ENCODE peak calls at places on chromosome 1, in four cellular contexts. One of them, this sample, is unnamed.

GRCh38 chr1:79683420-79683819 is 676.9 kb upstream of the ADGRL4 start:
- DNase-seq in stimulated activated CD8-positive, alpha-beta memory T cell treated with anti-CD3 and anti-CD28 coated beads, Interleukin-12 subunit alpha, Interleukin-12 subunit beta, amount 100 ng/mL, for 1 hour: no peak
- DNase-seq in C1 segment of cervical spinal cord: no peak
- DNase-seq in heart right ventricle: no peak
- DNase-seq in this sample: no peak

GRCh38 chr1:39288735-39289465 is 84.4 kb downstream of the MACF1 start:
- DNase-seq in heart right ventricle: no peak
- DNase-seq in C1 segment of cervical spinal cord: no peak
- DNase-seq in stimulated activated CD8-positive, alpha-beta memory T cell treated with anti-CD3 and anti-CD28 coated beads, Interleukin-12 subunit alpha, Interleukin-12 subunit beta, amount 100 ng/mL, for 1 hour: no peak
- DNase-seq in this sample: no peak

GRCh38 chr1:216502528-216503162 is 79.4 kb upstream of the USH2A start:
- DNase-seq in heart right ventricle: no peak
- DNase-seq in stimulated activated CD8-positive, alpha-beta memory T cell treated with anti-CD3 and anti-CD28 coated beads, Interleukin-12 subunit alpha, Interleukin-12 subunit beta, amount 100 ng/mL, for 1 hour: no peak
- DNase-seq in C1 segment of cervical spinal cord: no peak
- DNase-seq in this sample: no peak

GRCh38 chr1:27353166-27353565 is 11.3 kb downstream of the SYTL1 start:
- DNase-seq in stimulated activated CD8-positive, alpha-beta memory T cell treated with anti-CD3 and anti-CD28 coated beads, Interleukin-12 subunit alpha, Interleukin-12 subunit beta, amount 100 ng/mL, for 1 hour: no peak
- DNase-seq in heart right ventricle: no peak
- DNase-seq in C1 segment of cervical spinal cord: no peak
- DNase-seq in this sample: no peak

GRCh38 chr1:150273310-150273709 is 720 bp downstream of the C1orf54 start:
- DNase-seq in C1 segment of cervical spinal cord: no peak
- DNase-seq in heart right ventricle: no peak
- DNase-seq in stimulated activated CD8-positive, alpha-beta memory T cell treated with anti-CD3 and anti-CD28 coated beads, Interleukin-12 subunit alpha, Interleukin-12 subunit beta, amount 100 ng/mL, for 1 hour: no peak
- DNase-seq in this sample: no peak

GRCh38 chr1:197913495-197914276 is 3.5 kb upstream of the LHX9 start:
- DNase-seq in C1 segment of cervical spinal cord: no peak
- DNase-seq in stimulated activated CD8-positive, alpha-beta memory T cell treated with anti-CD3 and anti-CD28 coated beads, Interleukin-12 subunit alpha, Interleukin-12 subunit beta, amount 100 ng/mL, for 1 hour: no peak
- DNase-seq in heart right ventricle: no peak
- DNase-seq in this sample: no peak

GRCh38 chr1:14282583-14283186 is 315.8 kb upstream of the KAZN start:
- DNase-seq in C1 segment of cervical spinal cord: no peak
- DNase-seq in heart right ventricle: no peak
- DNase-seq in stimulated activated CD8-positive, alpha-beta memory T cell treated with anti-CD3 and anti-CD28 coated beads, Interleukin-12 subunit alpha, Interleukin-12 subunit beta, amount 100 ng/mL, for 1 hour: no peak
- DNase-seq in this sample: no peak

GRCh38 chr1:248828845-248829244 is 3.1 kb upstream of the SH3BP5L start:
- DNase-seq in heart right ventricle: no peak
- DNase-seq in C1 segment of cervical spinal cord: no peak
- DNase-seq in stimulated activated CD8-positive, alpha-beta memory T cell treated with anti-CD3 and anti-CD28 coated beads, Interleukin-12 subunit alpha, Interleukin-12 subunit beta, amount 100 ng/mL, for 1 hour: no peak
- DNase-seq in this sample: no peak

GRCh38 chr1:17427696-17428660 is 11.5 kb downstream of the RCC2 start:
- DNase-seq in heart right ventricle: peak; percentile 29
- DNase-seq in C1 segment of cervical spinal cord: no peak
- DNase-seq in stimulated activated CD8-positive, alpha-beta memory T cell treated with anti-CD3 and anti-CD28 coated beads, Interleukin-12 subunit alpha, Interleukin-12 subunit beta, amount 100 ng/mL, for 1 hour: no peak
- DNase-seq in this sample: no peak

GRCh38 chr1:7672864-7673263 is 98.2 kb upstream of the VAMP3 start:
- DNase-seq in heart right ventricle: no peak
- DNase-seq in stimulated activated CD8-positive, alpha-beta memory T cell treated with anti-CD3 and anti-CD28 coated beads, Interleukin-12 subunit alpha, Interleukin-12 subunit beta, amount 100 ng/mL, for 1 hour: no peak
- DNase-seq in C1 segment of cervical spinal cord: no peak
- DNase-seq in this sample: no peak

GRCh38 chr1:39082140-39082799 is 56.1 kb downstream of the NDUFS5 start:
- DNase-seq in heart right ventricle: no peak
- DNase-seq in stimulated activated CD8-positive, alpha-beta memory T cell treated with anti-CD3 and anti-CD28 coated beads, Interleukin-12 subunit alpha, Interleukin-12 subunit beta, amount 100 ng/mL, for 1 hour: no peak
- DNase-seq in C1 segment of cervical spinal cord: no peak
- DNase-seq in this sample: no peak

GRCh38 chr1:42925132-42925769 is 33.4 kb downstream of the SLC2A1 start:
- DNase-seq in heart right ventricle: no peak
- DNase-seq in C1 segment of cervical spinal cord: no peak
- DNase-seq in stimulated activated CD8-positive, alpha-beta memory T cell treated with anti-CD3 and anti-CD28 coated beads, Interleukin-12 subunit alpha, Interleukin-12 subunit beta, amount 100 ng/mL, for 1 hour: no peak
- DNase-seq in this sample: no peak

GRCh38 chr1:77415585-77415984 is 133.8 kb downstream of the AK5 start:
- DNase-seq in stimulated activated CD8-positive, alpha-beta memory T cell treated with anti-CD3 and anti-CD28 coated beads, Interleukin-12 subunit alpha, Interleukin-12 subunit beta, amount 100 ng/mL, for 1 hour: no peak
- DNase-seq in C1 segment of cervical spinal cord: no peak
- DNase-seq in heart right ventricle: no peak
- DNase-seq in this sample: no peak

GRCh38 chr1:39398278-39399010 is 93.0 kb upstream of the BMP8A start:
- DNase-seq in C1 segment of cervical spinal cord: no peak
- DNase-seq in heart right ventricle: no peak
- DNase-seq in stimulated activated CD8-positive, alpha-beta memory T cell treated with anti-CD3 and anti-CD28 coated beads, Interleukin-12 subunit alpha, Interleukin-12 subunit beta, amount 100 ng/mL, for 1 hour: no peak
- DNase-seq in this sample: peak; percentile 90

GRCh38 chr1:63920154-63921117 is 146.6 kb downstream of the ROR1 start:
- DNase-seq in heart right ventricle: no peak
- DNase-seq in C1 segment of cervical spinal cord: no peak
- DNase-seq in stimulated activated CD8-positive, alpha-beta memory T cell treated with anti-CD3 and anti-CD28 coated beads, Interleukin-12 subunit alpha, Interleukin-12 subunit beta, amount 100 ng/mL, for 1 hour: no peak
- DNase-seq in this sample: no peak

GRCh38 chr1:234611799-234612351 is 1.9 kb upstream of the IRF2BP2 start:
- DNase-seq in C1 segment of cervical spinal cord: peak; percentile 40
- DNase-seq in stimulated activated CD8-positive, alpha-beta memory T cell treated with anti-CD3 and anti-CD28 coated beads, Interleukin-12 subunit alpha, Interleukin-12 subunit beta, amount 100 ng/mL, for 1 hour: no peak
- DNase-seq in heart right ventricle: peak; percentile 34
- DNase-seq in this sample: no peak

GRCh38 chr1:223230161-223230881 is 87.3 kb upstream of the TLR5 start:
- DNase-seq in C1 segment of cervical spinal cord: no peak
- DNase-seq in stimulated activated CD8-positive, alpha-beta memory T cell treated with anti-CD3 and anti-CD28 coated beads, Interleukin-12 subunit alpha, Interleukin-12 subunit beta, amount 100 ng/mL, for 1 hour: no peak
- DNase-seq in heart right ventricle: no peak
- DNase-seq in this sample: no peak

GRCh38 chr1:69572921-69573320 is 5.2 kb downstream of the LRRC7 start:
- DNase-seq in stimulated activated CD8-positive, alpha-beta memory T cell treated with anti-CD3 and anti-CD28 coated beads, Interleukin-12 subunit alpha, Interleukin-12 subunit beta, amount 100 ng/mL, for 1 hour: no peak
- DNase-seq in C1 segment of cervical spinal cord: no peak
- DNase-seq in heart right ventricle: no peak
- DNase-seq in this sample: no peak

GRCh38 chr1:204102029-204102611 is 29.2 kb downstream of the SOX13 start:
- DNase-seq in heart right ventricle: no peak
- DNase-seq in C1 segment of cervical spinal cord: no peak
- DNase-seq in stimulated activated CD8-positive, alpha-beta memory T cell treated with anti-CD3 and anti-CD28 coated beads, Interleukin-12 subunit alpha, Interleukin-12 subunit beta, amount 100 ng/mL, for 1 hour: no peak
- DNase-seq in this sample: no peak

GRCh38 chr1:164452549-164452948 is 106.4 kb upstream of the PBX1 start:
- DNase-seq in stimulated activated CD8-positive, alpha-beta memory T cell treated with anti-CD3 and anti-CD28 coated beads, Interleukin-12 subunit alpha, Interleukin-12 subunit beta, amount 100 ng/mL, for 1 hour: no peak
- DNase-seq in heart right ventricle: no peak
- DNase-seq in C1 segment of cervical spinal cord: no peak
- DNase-seq in this sample: no peak

GRCh38 chr1:161486806-161487482 is 18.3 kb upstream of the FCGR2A start:
- DNase-seq in C1 segment of cervical spinal cord: no peak
- DNase-seq in stimulated activated CD8-positive, alpha-beta memory T cell treated with anti-CD3 and anti-CD28 coated beads, Interleukin-12 subunit alpha, Interleukin-12 subunit beta, amount 100 ng/mL, for 1 hour: peak; percentile 10
- DNase-seq in heart right ventricle: no peak
- DNase-seq in this sample: no peak

GRCh38 chr1:15684468-15685283 is 556 bp downstream of the PLEKHM2 start:
- DNase-seq in stimulated activated CD8-positive, alpha-beta memory T cell treated with anti-CD3 and anti-CD28 coated beads, Interleukin-12 subunit alpha, Interleukin-12 subunit beta, amount 100 ng/mL, for 1 hour: no peak
- DNase-seq in C1 segment of cervical spinal cord: no peak
- DNase-seq in heart right ventricle: peak; percentile 47
- DNase-seq in this sample: no peak

GRCh38 chr1:9655127-9655723 is 3.7 kb downstream of the PIK3CD start:
- DNase-seq in heart right ventricle: no peak
- DNase-seq in stimulated activated CD8-positive, alpha-beta memory T cell treated with anti-CD3 and anti-CD28 coated beads, Interleukin-12 subunit alpha, Interleukin-12 subunit beta, amount 100 ng/mL, for 1 hour: no peak
- DNase-seq in C1 segment of cervical spinal cord: no peak
- DNase-seq in this sample: no peak

GRCh38 chr1:92298213-92298572 is 594 bp downstream of the GLMN start:
- DNase-seq in heart right ventricle: no peak
- DNase-seq in stimulated activated CD8-positive, alpha-beta memory T cell treated with anti-CD3 and anti-CD28 coated beads, Interleukin-12 subunit alpha, Interleukin-12 subunit beta, amount 100 ng/mL, for 1 hour: no peak
- DNase-seq in C1 segment of cervical spinal cord: no peak
- DNase-seq in this sample: no peak